ENCODE peak calls at places on chromosomes 11 and 22, in four cellular contexts. H, J, G and B are unnamed samples.

GRCh38 chr11:30489513-30489912 is 96.6 kb downstream of the MPPED2 start:
- DNase-seq in H (no peak), J (no peak), G (no peak), B (no peak)

GRCh38 chr11:129315781-129316579 is 59.7 kb upstream of the BARX2 start:
- DNase-seq in H (no peak), J (peak; percentile 45), G (no peak), B (no peak)

GRCh38 chr11:69296890-69297224 is 2.9 kb downstream of the MYEOV start:
- DNase-seq in H (no peak), J (no peak), G (no peak), B (no peak)

GRCh38 chr22:31614781-31615480 is 47.1 kb downstream of the PISD start:
- DNase-seq in H (no peak), J (no peak), G (no peak), B (no peak)

GRCh38 chr11:18088371-18088770 is 17.5 kb downstream of the SAAL1 start:
- DNase-seq in H (no peak), J (no peak), G (no peak), B (no peak)

GRCh38 chr22:23220485-23221350 is 40.4 kb downstream of the BCR start:
- DNase-seq in H (no peak), J (no peak), G (no peak), B (no peak)

GRCh38 chr11:7871056-7871455 is 60.0 kb downstream of the OR10A6 start:
- DNase-seq in H (no peak), J (no peak), G (no peak), B (no peak)

GRCh38 chr22:43231724-43232034 is 44.7 kb upstream of the TTLL12 start:
- DNase-seq in H (no peak), J (no peak), G (no peak), B (no peak)

GRCh38 chr11:123973816-123974215 is 3.8 kb downstream of the OR10S1 start:
- DNase-seq in H (no peak), J (no peak), G (no peak), B (no peak)

GRCh38 chr22:25548866-25549464 is 15.5 kb upstream of the GRK3 start:
- DNase-seq in H (no peak), J (no peak), G (no peak), B (no peak)

GRCh38 chr11:63840356-63841060 is 1.6 kb downstream of the MARK2 start:
- DNase-seq in H (no peak), J (no peak), G (no peak), B (no peak)

GRCh38 chr11:2539761-2540520 is 95.1 kb downstream of the KCNQ1 start:
- DNase-seq in H (no peak), J (no peak), G (no peak), B (no peak)

GRCh38 chr11:61776561-61777075 is 15.8 kb downstream of the TMEM258 start:
- DNase-seq in H (no peak), J (peak; percentile 59), G (peak; percentile 54), B (peak; percentile 84)

GRCh38 chr11:27392715-27393114 is 29.7 kb upstream of the CCDC34 start:
- DNase-seq in H (no peak), J (peak; percentile 66), G (no peak), B (peak; percentile 28)

GRCh38 chr22:30878516-30879365 is 89.8 kb downstream of the MORC2 start:
- DNase-seq in H (no peak), J (peak; percentile 28), G (no peak), B (peak; percentile 64)

GRCh38 chr22:45584121-45584570 is 81.5 kb downstream of the FBLN1 start:
- DNase-seq in H (no peak), J (no peak), G (no peak), B (no peak)

GRCh38 chr11:205221-206001 is 1.8 kb downstream of the BET1L start:
- DNase-seq in H (no peak), J (no peak), G (no peak), B (no peak)

GRCh38 chr11:61516675-61517516 is 8.3 kb downstream of the LRRC10B start:
- DNase-seq in H (no peak), J (peak; percentile 8), G (no peak), B (peak; percentile 83)

GRCh38 chr22:38228873-38229740 is 27.3 kb downstream of the MAFF start:
- DNase-seq in H (no peak), J (peak; percentile 54), G (no peak), B (no peak)

GRCh38 chr11:96227244-96227643 is 115.8 kb downstream of the MAML2 start:
- DNase-seq in H (no peak), J (no peak), G (no peak), B (no peak)

GRCh38 chr11:125165664-125166346 is 1.3 kb downstream of the PKNOX2 start:
- DNase-seq in H (no peak), J (no peak), G (no peak), B (no peak)

GRCh38 chr11:61917357-61918109 is at the start of gene RAB3IL1:
- DNase-seq in H (no peak), J (no peak), G (no peak), B (peak; percentile 91)

GRCh38 chr11:34512810-34513673 is 552 bp downstream of the ELF5 start:
- DNase-seq in H (peak; percentile 7), J (peak; percentile 69), G (peak; percentile 54), B (peak; percentile 79)

GRCh38 chr11:5593146-5593545 is 3.3 kb upstream of the TRIM6 start:
- DNase-seq in H (no peak), J (no peak), G (no peak), B (no peak)

GRCh38 chr11:5600374-5600851 is 4.0 kb downstream of the TRIM6 start:
- DNase-seq in H (peak; percentile 23), J (peak; percentile 63), G (peak; percentile 66), B (peak; percentile 45)

GRCh38 chr11:5597953-5598352 is 1.5 kb downstream of the TRIM6 start:
- DNase-seq in H (no peak), J (no peak), G (no peak), B (no peak)

GRCh38 chr11:5592615-5593014 is 3.8 kb upstream of the TRIM6 start:
- DNase-seq in H (no peak), J (no peak), G (no peak), B (no peak)

DNA sequence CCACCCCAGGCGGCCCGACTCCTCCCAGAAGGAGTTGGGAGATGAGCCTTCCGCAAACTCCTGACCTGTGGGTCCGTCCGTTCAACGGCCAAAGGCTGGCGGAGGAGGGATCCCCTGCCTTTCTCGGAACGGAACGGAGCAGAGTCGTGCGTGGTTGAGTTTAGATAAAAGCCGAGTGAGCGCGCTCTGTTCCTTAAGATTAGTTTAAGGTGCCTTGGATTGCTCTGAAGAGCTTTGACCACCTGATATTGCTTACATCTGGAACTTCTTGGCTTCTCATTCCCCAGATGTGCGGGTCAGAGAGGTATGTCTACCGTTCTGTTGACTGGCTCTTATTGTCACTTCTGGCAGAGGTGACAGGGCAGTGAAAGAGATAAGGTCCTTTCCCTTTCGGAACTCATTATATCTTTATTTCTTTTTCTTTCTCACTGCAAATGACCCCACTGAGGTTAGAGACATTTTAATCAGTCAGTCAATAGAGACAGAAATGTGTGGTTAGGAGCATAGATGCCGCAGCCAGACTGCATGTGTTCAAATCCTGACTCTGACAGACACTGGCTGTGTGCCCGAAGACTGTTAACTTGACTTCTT is at the start of gene TRIM6:
- DNase-seq in H (no peak), J (no peak), G (no peak), B (peak; percentile 81)
- TF ChIP-seq CHD2 in H (no peak), J (no peak), G (no peak), B (no peak)

GRCh38 chr11:119907934-119908760 is 179.1 kb upstream of the NECTIN1 start:
- DNase-seq in H (no peak), J (no peak), G (no peak), B (no peak)
- TF ChIP-seq CBX5 in H (no peak), J (no peak), G (no peak), B (no peak)

GRCh38 chr22:40175571-40176105 is 2.1 kb upstream of the TNRC6B start:
- DNase-seq in H (no peak), J (no peak), G (no peak), B (no peak)
- TF ChIP-seq CHD2 in H (no peak), J (no peak), G (no peak), B (no peak)

GRCh38 chr11:133606122-133606521 is 73.8 kb upstream of the OPCML start:
- DNase-seq in H (no peak), J (no peak), G (no peak), B (no peak)
- TF ChIP-seq CBX5 in H (no peak), J (no peak), G (no peak), B (no peak)